ENCODE peak calls at places on chromosomes 16 and 17, in nine cellular contexts. I is thoracic aorta, V is uterus, D is hepatocyte, U is upper lobe of right lung, P is MM.1S, C is cardiac muscle cell, S is right lobe of liver, T is Peyer's patch. H is an unnamed sample.

GRCh38 chr16:48082516-48082915 is 73.3 kb downstream of the ABCC12 start:
- DNase-seq in I (no peak), V (no peak), D (no peak), U (no peak), P (no peak), C (no peak), S (no peak), T (no peak), H (no peak)

GRCh38 chr16:27446721-27447120 is 44.7 kb downstream of the IL21R start:
- DNase-seq in I (no peak), V (no peak), D (no peak), U (no peak), P (no peak), C (no peak), S (no peak), T (peak; percentile 50), H (no peak)

GRCh38 chr17:7582401-7583252 is 1.0 kb upstream of the MPDU1 start:
- DNase-seq in I (no peak), V (no peak), D (no peak), U (peak; percentile 74), P (no peak), C (no peak), S (no peak), T (no peak), H (no peak)

GRCh38 chr16:87259431-87259830 is 57.8 kb downstream of the C16orf95 start:
- DNase-seq in I (no peak), V (no peak), D (no peak), U (no peak), P (no peak), C (no peak), S (no peak), T (no peak), H (no peak)

GRCh38 chr17:48241770-48242497 is 134.4 kb downstream of the SNX11 start:
- DNase-seq in I (no peak), V (no peak), D (no peak), U (no peak), P (no peak), C (no peak), S (no peak), T (no peak), H (no peak)

GRCh38 chr16:81629896-81630631 is 149.0 kb upstream of the PLCG2 start:
- DNase-seq in I (no peak), V (no peak), D (no peak), U (no peak), P (no peak), C (no peak), S (no peak), T (no peak), H (no peak)

GRCh38 chr16:46844771-46845170 is 13.8 kb upstream of the C16orf87 start:
- DNase-seq in I (no peak), V (no peak), D (no peak), U (no peak), P (no peak), C (no peak), S (no peak), T (no peak), H (no peak)

GRCh38 chr17:56786989-56787482 is 46.7 kb downstream of the C17orf67 start:
- DNase-seq in I (no peak), V (peak; percentile 18), D (peak; percentile 48), U (no peak), P (peak; percentile 80), C (no peak), S (no peak), T (no peak), H (no peak)

GRCh38 chr17:19260958-19261357 is 23.8 kb downstream of the EPN2 start:
- DNase-seq in I (no peak), V (peak; percentile 43), D (no peak), U (no peak), P (no peak), C (no peak), S (no peak), T (no peak), H (no peak)

GRCh38 chr17:44110823-44111633 is 12.4 kb downstream of the HDAC5 start:
- DNase-seq in I (peak; percentile 97), V (peak; percentile 98), D (peak; percentile 96), U (peak; percentile 98), P (peak; percentile 89), C (peak; percentile 98), S (peak; percentile 100), T (peak; percentile 91), H (peak; percentile 96)

GRCh38 chr17:79042421-79043190 is 18.6 kb downstream of the C1QTNF1 start:
- DNase-seq in I (no peak), V (peak; percentile 62), D (no peak), U (peak; percentile 89), P (peak; percentile 59), C (peak; percentile 71), S (no peak), T (peak; percentile 83), H (peak; percentile 73)

GRCh38 chr16:18945233-18945632 is 19.0 kb upstream of the SMG1 start:
- DNase-seq in I (no peak), V (no peak), D (no peak), U (no peak), P (no peak), C (no peak), S (no peak), T (no peak), H (no peak)

GRCh38 chr16:28974007-28974436 is 556 bp upstream of the SPNS1 start:
- DNase-seq in I (no peak), V (peak; percentile 53), D (peak; percentile 88), U (peak; percentile 77), P (no peak), C (peak; percentile 85), S (no peak), T (no peak), H (peak; percentile 69)

DNA sequence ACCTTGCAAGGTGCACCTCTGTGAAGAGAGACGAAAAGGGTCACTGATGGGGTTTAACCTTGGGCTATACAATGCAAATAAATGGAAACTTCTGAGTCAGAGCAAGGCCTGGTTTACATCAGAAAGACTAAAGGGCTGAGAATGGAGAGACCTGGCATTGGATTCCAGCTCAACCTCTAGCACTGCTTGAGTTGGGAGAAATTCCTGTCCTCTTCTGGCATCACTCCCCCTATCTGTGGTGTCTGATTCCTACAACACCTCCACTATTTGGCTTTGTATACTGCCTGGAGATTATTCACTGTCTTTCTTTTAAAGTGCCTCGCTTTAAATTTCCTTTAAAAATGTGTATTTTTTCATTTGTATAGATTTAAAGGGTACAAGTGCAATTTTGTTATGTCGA is 68.8 kb downstream of the GPR139 start:
- DNase-seq in I (no peak), V (no peak), D (no peak), U (no peak), P (no peak), C (no peak), S (no peak), T (no peak), H (no peak)
- TF ChIP-seq CTCF in I (no peak), V (no peak), D (no peak), U (no peak), P (no peak), C (no peak), S (no peak), T (no peak), H (no peak)

DNA sequence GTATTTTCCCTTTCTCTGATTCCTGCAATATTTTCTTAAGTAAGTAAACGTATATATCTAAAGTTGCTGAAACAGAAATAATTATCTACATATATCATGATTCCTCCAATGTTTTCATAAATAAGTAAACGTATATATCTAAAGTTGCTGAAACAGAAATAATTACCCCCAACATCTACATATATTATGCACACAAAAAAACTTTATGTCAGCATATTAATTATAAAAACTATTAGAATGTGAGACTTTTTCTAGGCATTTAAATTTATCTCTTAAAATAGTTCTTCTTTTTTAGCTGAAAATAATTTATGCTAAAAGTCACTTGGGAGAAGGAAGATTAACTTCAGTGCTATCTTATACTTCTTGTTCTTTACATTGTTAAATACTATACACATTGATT is 88.5 kb downstream of the WNT3 start:
- DNase-seq in I (no peak), V (no peak), D (no peak), U (no peak), P (no peak), C (no peak), S (no peak), T (no peak), H (no peak)
- H3K4me1 ChIP-seq in I (no peaks in the 10 kb centered on the region), V (no peaks in the 10 kb centered on the region), D (peaks cover 6% of the 10 kb centered on the region), U (no peaks in the 10 kb centered on the region), P (no peaks in the 10 kb centered on the region), C (no peaks in the 10 kb centered on the region), S (no peaks in the 10 kb centered on the region), T (no peaks in the 10 kb centered on the region), H (no peaks in the 10 kb centered on the region)

GRCh38 chr16:75024182-75024581 is 25.4 kb downstream of the ZNRF1 start:
- DNase-seq in I (no peak), V (no peak), D (no peak), U (no peak), P (no peak), C (no peak), S (no peak), T (no peak), H (no peak)

GRCh38 chr16:75024591-75024990 is 25.8 kb downstream of the ZNRF1 start:
- DNase-seq in I (no peak), V (no peak), D (no peak), U (no peak), P (no peak), C (no peak), S (no peak), T (no peak), H (no peak)

GRCh38 chr16:75027520-75028300 is 28.9 kb downstream of the ZNRF1 start:
- DNase-seq in I (no peak), V (no peak), D (no peak), U (no peak), P (no peak), C (no peak), S (no peak), T (no peak), H (no peak)

GRCh38 chr16:75026892-75027391 is 28.1 kb downstream of the ZNRF1 start:
- DNase-seq in I (no peak), V (no peak), D (no peak), U (no peak), P (no peak), C (no peak), S (no peak), T (no peak), H (no peak)

DNA sequence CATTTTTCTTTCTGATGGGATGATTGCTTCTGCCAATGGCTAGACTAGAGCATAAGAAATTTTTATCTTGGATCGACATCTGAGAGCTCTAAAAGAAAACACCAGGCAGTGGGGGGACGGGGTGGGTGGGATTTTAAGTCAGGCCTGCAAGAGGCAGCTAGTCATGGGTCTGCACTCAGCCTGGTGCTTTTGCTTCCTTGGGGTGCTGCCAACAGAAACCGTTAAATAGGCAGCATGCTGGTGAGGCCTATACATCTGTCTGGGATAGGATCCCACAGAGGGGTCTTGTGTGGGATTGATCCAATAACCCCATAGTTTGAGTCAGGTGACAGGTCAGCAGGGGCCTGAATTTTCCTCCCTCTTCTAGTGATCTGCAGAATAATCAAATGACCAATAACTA is 26.9 kb downstream of the ZNRF1 start:
- DNase-seq in I (no peak), V (peak; percentile 47), D (no peak), U (no peak), P (no peak), C (no peak), S (no peak), T (no peak), H (no peak)
- H3K27me3 ChIP-seq in I (no peaks in the 10 kb centered on the region), V (no peaks in the 10 kb centered on the region), D (no peaks in the 10 kb centered on the region), U (no peaks in the 10 kb centered on the region), P (no peaks in the 10 kb centered on the region), C (no peaks in the 10 kb centered on the region), S (no peaks in the 10 kb centered on the region), T (no peaks in the 10 kb centered on the region), H (no peaks in the 10 kb centered on the region)

DNA sequence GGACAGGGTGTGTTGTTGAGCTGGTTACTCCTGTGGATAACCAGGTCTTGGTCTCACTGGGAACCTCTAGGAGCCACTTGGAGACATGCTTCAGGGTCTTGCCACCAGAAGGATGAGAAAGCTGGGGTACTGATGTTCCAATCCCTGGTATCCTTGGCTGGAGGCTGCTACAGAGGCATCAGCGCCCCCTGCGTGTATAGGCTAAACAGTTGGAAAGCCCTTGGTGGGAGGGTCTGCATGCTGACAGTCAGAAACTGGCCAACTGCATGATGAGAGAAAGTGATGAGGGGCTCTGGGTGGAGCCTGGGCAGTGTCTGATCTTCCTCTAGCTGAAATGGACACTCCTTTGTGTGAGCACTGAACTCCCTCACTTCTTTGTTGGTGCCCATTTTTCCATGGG is 536.9 kb downstream of the XYLT1 start:
- DNase-seq in I (no peak), V (no peak), D (no peak), U (no peak), P (no peak), C (no peak), S (no peak), T (no peak), H (no peak)
- TF ChIP-seq CTCF in I (no peak), V (no peak), D (no peak), U (no peak), P (no peak), C (no peak), S (no peak), T (no peak), H (no peak)

H was measured in left lung.